ENCODE peak calls at places on chromosomes 2 and 18, in seven cellular contexts. Z is AG09309; K is brain microvascular endothelial cell; S is astrocyte of the cerebellum; W is fibroblast of pulmonary artery; T is fibroblast of the aortic adventitia; D is CD4-positive, CD25-positive, alpha-beta regulatory T cell. H is an unnamed sample.

GRCh38 chr2:71130325-71131260 is at the start of gene MPHOSPH10:
- DNase-seq in Z (peak), K (peak), S (peak), W (peak), T (peak), D (peak), H (peak)

GRCh38 chr18:24488824-24489493 is 28.5 kb downstream of the HRH4 start:
- DNase-seq in Z (no peak), K (no peak), S (peak), W (peak), T (peak), D (peak), H (peak)

GRCh38 chr2:11129598-11130449 is 25.4 kb upstream of the SLC66A3 start:
- DNase-seq in Z (no peak), K (no peak), S (no peak), W (peak), T (no peak), D (peak), H (no peak)

GRCh38 chr18:36595046-36595817 is 233.6 kb downstream of the TPGS2 start:
- DNase-seq in Z (no peak), K (no peak), S (no peak), W (no peak), T (no peak), D (no peak), H (no peak)

GRCh38 chr18:27045342-27045741 is 139.8 kb downstream of the CHST9 start:
- DNase-seq in Z (no peak), K (no peak), S (no peak), W (no peak), T (no peak), D (no peak), H (no peak)

GRCh38 chr2:23381084-23381483 is 3.9 kb upstream of the KLHL29 start:
- DNase-seq in Z (no peak), K (peak), S (peak), W (peak), T (peak), D (no peak), H (peak)

GRCh38 chr18:58502628-58503027 is 126.3 kb downstream of the ALPK2 start:
- DNase-seq in Z (no peak), K (no peak), S (no peak), W (no peak), T (no peak), D (no peak), H (no peak)

GRCh38 chr2:77034460-77034859 is 487.7 kb downstream of the LRRTM4 start:
- DNase-seq in Z (no peak), K (no peak), S (no peak), W (peak), T (no peak), D (no peak), H (no peak)

GRCh38 chr2:240237609-240238151 is 97.2 kb upstream of the OTOS start:
- DNase-seq in Z (no peak), K (peak), S (no peak), W (peak), T (peak), D (no peak), H (no peak)
- H3K4me3 ChIP-seq in Z (no peak), K (no peak), S (no peak), W (no peak), T (no peak), D (no peak), H (no peak)

DNA sequence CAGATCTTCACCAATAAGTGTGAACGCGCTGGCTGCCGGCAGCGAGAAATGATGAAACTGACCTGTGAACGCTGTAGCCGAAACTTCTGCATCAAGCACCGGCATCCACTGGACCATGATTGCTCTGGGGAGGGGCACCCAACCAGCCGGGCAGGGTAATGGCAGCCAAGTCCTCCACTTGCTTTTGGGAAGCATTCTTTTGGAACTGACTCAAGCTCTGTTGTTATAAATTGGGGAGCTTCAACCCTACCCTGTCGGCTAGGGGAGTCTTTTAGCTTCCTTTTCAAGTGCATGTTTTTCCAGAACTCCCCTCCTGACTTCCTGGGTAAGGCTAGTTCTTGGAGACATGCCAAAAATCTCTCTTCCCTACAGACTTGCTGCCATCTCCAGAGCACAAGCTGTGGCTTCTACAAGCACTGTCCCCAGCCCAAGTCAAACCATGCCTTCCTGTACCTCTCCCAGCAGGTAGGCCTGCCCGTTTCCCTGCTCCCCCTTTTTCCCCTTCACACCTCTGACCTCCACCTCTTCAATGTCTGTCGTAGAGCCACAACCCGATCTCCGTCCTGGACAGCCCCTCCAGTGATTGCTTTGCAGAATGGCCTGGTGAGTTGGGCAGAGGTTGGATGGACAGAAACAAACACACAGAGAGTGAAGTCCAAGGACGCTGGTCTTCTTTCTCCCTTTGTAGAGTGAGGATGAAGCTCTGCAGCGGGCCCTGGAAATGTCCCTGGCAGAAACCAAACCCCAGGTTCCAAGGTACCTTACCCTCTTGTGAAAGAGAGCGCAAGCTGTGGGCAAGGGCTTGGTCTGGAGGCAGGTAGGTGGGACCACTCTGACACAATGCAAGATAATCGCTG is 1.5 kb downstream of the ZFAND2B start:
- DNase-seq in Z (no peak), K (peak), S (no peak), W (peak), T (peak), D (no peak), H (no peak)
- H3K4me3 ChIP-seq in Z (peak), K (no peak), S (peak), W (peak), T (peak), D (peak), H (peak)

GRCh38 chr2:238854699-238855111 is 6.8 kb downstream of the TWIST2 start:
- DNase-seq in Z (no peak), K (no peak), S (no peak), W (no peak), T (peak), D (no peak), H (no peak)

GRCh38 chr2:238853724-238854123 is 5.8 kb downstream of the TWIST2 start:
- DNase-seq in Z (no peak), K (no peak), S (no peak), W (no peak), T (peak), D (no peak), H (no peak)

GRCh38 chr2:238855299-238855698 is 7.4 kb downstream of the TWIST2 start:
- DNase-seq in Z (no peak), K (no peak), S (no peak), W (no peak), T (peak), D (no peak), H (no peak)

GRCh38 chr2:238853218-238853617 is 5.3 kb downstream of the TWIST2 start:
- DNase-seq in Z (no peak), K (no peak), S (no peak), W (no peak), T (no peak), D (no peak), H (no peak)

GRCh38 chr2:238854246-238854645 is 6.4 kb downstream of the TWIST2 start:
- DNase-seq in Z (no peak), K (no peak), S (no peak), W (no peak), T (peak), D (no peak), H (no peak)
- H3K4me3 ChIP-seq in Z (peak), K (no peak), S (no peak), W (no peak), T (peak), D (no peak), H (peak)

DNA sequence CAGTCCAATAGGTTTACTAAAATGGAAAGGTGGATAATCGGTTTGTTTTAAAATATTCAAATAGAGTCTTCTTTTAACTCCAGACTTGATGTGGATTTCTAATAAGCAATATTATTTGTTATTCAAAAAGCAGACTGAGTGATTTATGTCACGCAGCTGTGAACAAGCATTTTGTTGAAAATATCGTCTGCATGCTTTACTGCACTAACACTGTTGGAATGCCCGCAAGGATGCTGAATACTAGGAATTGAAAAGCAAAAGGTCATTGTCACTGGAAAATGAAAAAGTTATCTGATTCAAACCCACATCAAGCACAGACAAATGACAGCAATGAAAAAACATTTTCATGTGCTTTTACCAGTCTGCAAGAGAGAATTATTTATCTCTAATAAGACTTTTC is 31.1 kb downstream of the CHN1 start:
- DNase-seq in Z (no peak), K (no peak), S (no peak), W (no peak), T (no peak), D (no peak), H (no peak)
- H3K4me3 ChIP-seq in Z (no peak), K (no peak), S (no peak), W (no peak), T (no peak), D (no peak), H (no peak)

GRCh38 chr2:203019142-203019541 is 4.5 kb downstream of the NBEAL1 start:
- DNase-seq in Z (no peak), K (no peak), S (no peak), W (no peak), T (no peak), D (no peak), H (no peak)

GRCh38 chr2:203014456-203015199 is at the start of gene NBEAL1:
- DNase-seq in Z (peak), K (peak), S (peak), W (peak), T (peak), D (peak), H (peak)

GRCh38 chr2:203021986-203022385 is 7.3 kb downstream of the NBEAL1 start:
- DNase-seq in Z (no peak), K (peak), S (no peak), W (peak), T (peak), D (no peak), H (no peak)

GRCh38 chr2:203016716-203017115 is 2.0 kb downstream of the NBEAL1 start:
- DNase-seq in Z (no peak), K (no peak), S (no peak), W (no peak), T (peak), D (no peak), H (no peak)

GRCh38 chr2:203018181-203018580 is 3.5 kb downstream of the NBEAL1 start:
- DNase-seq in Z (no peak), K (no peak), S (no peak), W (peak), T (peak), D (peak), H (no peak)
- H3K4me3 ChIP-seq in Z (peak), K (peak), S (peak), W (peak), T (peak), D (peak), H (peak)

DNA sequence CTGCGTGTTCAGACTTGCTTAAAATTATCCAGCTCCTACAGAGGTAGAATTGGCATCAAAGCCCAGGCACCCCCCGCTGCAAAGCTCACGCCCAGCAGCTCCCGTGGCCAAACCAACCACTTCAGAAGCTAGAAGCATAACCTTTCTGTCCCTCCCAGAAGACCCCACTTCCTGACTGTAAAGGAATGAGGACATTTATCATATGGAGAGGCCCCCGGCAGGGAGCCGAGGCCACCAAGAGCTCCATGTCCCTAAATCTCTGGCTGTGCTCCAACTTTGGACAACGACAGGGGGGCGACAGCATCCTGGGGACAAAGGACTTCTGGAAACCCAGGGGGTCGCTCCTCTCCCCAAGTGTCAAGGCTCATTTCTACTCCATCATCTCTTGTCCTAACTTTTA is 369.0 kb upstream of the SALL3 start:
- DNase-seq in Z (no peak), K (no peak), S (no peak), W (no peak), T (no peak), D (no peak), H (no peak)
- H3K4me3 ChIP-seq in Z (no peak), K (no peak), S (no peak), W (no peak), T (no peak), D (no peak), H (no peak)

DNA sequence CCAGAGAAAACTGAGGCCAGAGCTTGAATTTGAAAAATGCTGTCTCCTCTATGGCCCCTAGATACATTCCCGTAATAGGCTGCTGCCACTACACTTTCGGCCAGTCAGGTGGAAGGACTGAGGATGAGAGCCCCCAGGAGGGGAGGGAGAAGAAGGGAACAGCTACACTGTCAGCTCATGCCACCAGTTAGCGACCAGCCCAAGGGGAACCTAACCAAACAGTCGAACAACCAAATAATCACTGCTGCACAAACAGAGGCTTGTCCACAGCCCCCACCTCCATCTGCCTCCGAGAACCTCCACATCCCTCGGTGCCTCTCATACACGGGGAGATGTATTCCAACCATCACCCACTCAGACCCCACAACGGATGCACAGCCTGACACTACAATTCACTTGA is 7.3 kb downstream of the ZNF516 start:
- DNase-seq in Z (no peak), K (no peak), S (no peak), W (no peak), T (no peak), D (no peak), H (no peak)
- H3K4me3 ChIP-seq in Z (no peak), K (no peak), S (no peak), W (peak), T (no peak), D (no peak), H (peak)

GRCh38 chr2:219425238-219426067 is 7.3 kb downstream of the DES start:
- DNase-seq in Z (no peak), K (no peak), S (no peak), W (no peak), T (no peak), D (no peak), H (no peak)
- H3K4me3 ChIP-seq in Z (no peak), K (no peak), S (no peak), W (no peak), T (no peak), D (no peak), H (no peak)

GRCh38 chr2:197307933-197308521 is 2.6 kb downstream of the ANKRD44 start:
- DNase-seq in Z (no peak), K (no peak), S (no peak), W (no peak), T (no peak), D (peak), H (no peak)

GRCh38 chr2:197304556-197305011 is 6.0 kb downstream of the ANKRD44 start:
- DNase-seq in Z (no peak), K (no peak), S (no peak), W (no peak), T (no peak), D (peak), H (no peak)

GRCh38 chr2:197306691-197307030 is 3.9 kb downstream of the ANKRD44 start:
- DNase-seq in Z (no peak), K (no peak), S (no peak), W (no peak), T (peak), D (peak), H (no peak)

GRCh38 chr2:197307236-197307932 is 3.2 kb downstream of the ANKRD44 start:
- DNase-seq in Z (no peak), K (no peak), S (no peak), W (no peak), T (no peak), D (no peak), H (no peak)

DNA sequence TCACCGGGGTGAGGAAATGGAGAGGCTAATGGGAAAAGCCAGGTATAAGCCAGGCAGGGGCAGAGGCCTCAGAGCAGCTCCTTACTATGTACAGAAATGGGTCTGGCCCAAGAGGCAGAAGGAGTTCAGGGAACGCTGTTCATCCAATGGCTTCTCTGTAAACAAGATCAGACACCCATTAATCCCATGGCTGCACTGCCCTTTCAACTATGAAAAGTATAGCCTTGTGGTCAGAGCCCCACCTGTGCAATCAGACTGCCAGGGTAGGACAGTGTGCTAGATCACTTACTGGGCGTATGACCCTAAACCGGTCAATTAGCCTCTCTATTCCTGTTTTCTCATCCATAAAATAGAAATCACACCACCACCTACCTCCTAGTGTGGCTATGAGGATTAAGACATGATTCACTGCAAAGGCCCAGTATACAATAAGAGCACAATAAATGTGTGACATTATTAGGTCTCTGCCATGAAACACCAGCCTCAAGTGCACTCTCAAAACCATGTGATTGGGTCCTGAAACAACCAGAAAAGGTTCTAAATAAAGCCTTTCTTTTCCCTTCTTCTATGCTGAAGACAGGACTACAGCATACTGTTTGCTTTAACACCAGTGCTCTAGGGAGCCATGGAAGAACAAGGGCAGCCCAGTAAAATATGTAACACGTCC is 4.4 kb downstream of the ANKRD44 start:
- DNase-seq in Z (no peak), K (no peak), S (no peak), W (no peak), T (no peak), D (no peak), H (no peak)
- H3K4me3 ChIP-seq in Z (no peak), K (no peak), S (no peak), W (no peak), T (no peak), D (peak), H (no peak)

DNA sequence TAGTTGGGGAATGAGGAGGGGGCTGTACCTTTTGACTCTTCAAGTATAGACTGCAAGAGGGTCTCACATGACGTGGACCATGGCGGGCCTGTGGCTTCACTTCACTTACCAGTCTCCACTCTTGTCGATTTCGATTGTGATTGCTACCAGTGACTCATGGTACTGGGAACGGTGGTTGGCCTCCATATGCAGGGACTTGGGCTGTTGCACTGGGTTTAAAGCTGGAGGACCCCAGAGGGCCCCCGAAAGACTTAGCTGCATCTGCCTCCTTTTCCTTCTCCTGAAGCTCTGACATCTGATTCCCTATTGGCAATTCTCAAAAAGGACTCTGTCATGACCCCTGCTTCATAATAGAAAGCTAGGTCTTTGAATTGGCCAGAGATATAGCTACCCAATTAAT is 43.4 kb downstream of the HK2 start:
- DNase-seq in Z (no peak), K (no peak), S (no peak), W (no peak), T (no peak), D (no peak), H (no peak)
- H3K4me3 ChIP-seq in Z (no peak), K (no peak), S (no peak), W (no peak), T (no peak), D (no peak), H (no peak)

H was measured in HFF-Myc.